ENCODE peak calls at places on chromosome 1, in nine cellular contexts. J is HTR-8/SVneo; V is GF-D8; F is activated effector memory CD4-positive, alpha-beta T cell treated with anti-CD3 and anti-CD28 coated beads, Interleukin-2, amount 50 U/mL, for 16 hours; A is G401; D is substantia nigra; U is nucleus accumbens; B is ELR; G is foreskin fibroblast. X is an unnamed sample.

GRCh38 chr1:23019094-23019850 is at the start of gene KDM1A:
- DNase-seq in V (peak; percentile 92), G (peak; percentile 99), F (peak; percentile 98), D (peak; percentile 93), B (peak; percentile 98), U (peak; percentile 98), A (peak; percentile 98), J (peak; percentile 90), X (peak; percentile 96)

GRCh38 chr1:204493882-204494280 is 724 bp downstream of the PIK3C2B start:
- DNase-seq in J (no peak), F (peak; percentile 84), G (peak; percentile 50), D (peak; percentile 35), A (peak; percentile 60), V (peak; percentile 64), B (peak; percentile 49), U (peak; percentile 76), X (peak; percentile 71)

GRCh38 chr1:93607814-93608187 is 73.8 kb downstream of the BCAR3 start:
- DNase-seq in J (no peak), A (no peak), D (no peak), V (no peak), B (peak; percentile 73), G (peak; percentile 72), U (no peak), F (peak; percentile 81), X (no peak)

GRCh38 chr1:215608646-215609045 is 41.5 kb downstream of the KCTD3 start:
- DNase-seq in A (no peak), D (no peak), U (no peak), V (no peak), F (no peak), J (no peak), B (no peak), G (no peak), X (no peak)

GRCh38 chr1:212669102-212669501 is 30.5 kb downstream of the BATF3 start:
- DNase-seq in F (no peak), J (peak; percentile 30), D (no peak), A (no peak), G (peak; percentile 51), B (peak; percentile 54), U (no peak), V (peak; percentile 48), X (peak; percentile 57)

GRCh38 chr1:235421751-235422150 is 54.5 kb downstream of the TBCE start:
- DNase-seq in D (no peak), F (no peak), V (no peak), A (peak; percentile 71), J (no peak), U (no peak), G (no peak), B (no peak), X (no peak)

GRCh38 chr1:164363980-164364379 is 195.0 kb upstream of the PBX1 start:
- DNase-seq in B (no peak), V (no peak), U (no peak), G (no peak), J (no peak), A (no peak), D (no peak), F (no peak), X (no peak)

GRCh38 chr1:10703702-10704101 is 92.7 kb downstream of the CASZ1 start:
- DNase-seq in U (no peak), G (no peak), V (no peak), F (no peak), J (no peak), B (no peak), A (no peak), D (no peak), X (no peak)

GRCh38 chr1:30790850-30791778 is 33.5 kb upstream of the LAPTM5 start:
- DNase-seq in V (no peak), J (no peak), A (no peak), B (no peak), U (no peak), F (no peak), G (no peak), D (no peak), X (peak; percentile 90)

GRCh38 chr1:147167361-147167760 is 4.9 kb downstream of the PRKAB2 start:
- DNase-seq in F (no peak), J (peak; percentile 69), D (no peak), B (peak; percentile 97), G (peak; percentile 88), A (no peak), V (no peak), U (no peak), X (no peak)

GRCh38 chr1:21904725-21905520 is 32.2 kb downstream of the HSPG2 start:
- DNase-seq in B (peak; percentile 75), V (no peak), U (peak; percentile 26), A (no peak), J (no peak), D (no peak), G (peak; percentile 64), F (no peak), X (peak; percentile 62)

GRCh38 chr1:231691618-231692259 is 65.1 kb downstream of the DISC1 start:
- DNase-seq in B (peak; percentile 51), J (peak; percentile 39), F (no peak), U (peak; percentile 51), D (no peak), A (no peak), G (peak; percentile 77), V (no peak), X (no peak)

GRCh38 chr1:21277178-21277577 is 13.1 kb downstream of the ECE1 start:
- DNase-seq in F (no peak), V (no peak), J (no peak), D (no peak), A (no peak), U (peak; percentile 61), B (no peak), G (no peak), X (no peak)

GRCh38 chr1:19476440-19477190 is 8.7 kb downstream of the CAPZB start:
- DNase-seq in D (no peak), V (peak; percentile 95), B (no peak), F (peak; percentile 79), J (no peak), A (no peak), U (no peak), G (no peak), X (peak; percentile 97)

GRCh38 chr1:209434066-209434465 is 149.4 kb upstream of the CAMK1G start:
- DNase-seq in D (no peak), U (peak; percentile 23), J (no peak), A (peak; percentile 93), F (no peak), G (peak; percentile 45), V (no peak), B (peak; percentile 42), X (no peak)

GRCh38 chr1:15210651-15211390 is 36.2 kb upstream of the FHAD1 start:
- DNase-seq in F (no peak), J (no peak), U (no peak), B (no peak), D (no peak), G (no peak), V (no peak), A (no peak), X (no peak)

GRCh38 chr1:110337704-110338199 is 1.4 kb upstream of the RBM15 start:
- DNase-seq in G (peak; percentile 44), D (peak; percentile 13), F (peak; percentile 78), J (peak; percentile 7), A (no peak), V (no peak), B (peak; percentile 49), U (peak; percentile 26), X (peak; percentile 56)

GRCh38 chr1:158177705-158178450 is 2.8 kb upstream of the CD1D start:
- DNase-seq in G (peak; percentile 82), D (peak; percentile 57), A (peak; percentile 8), J (peak; percentile 46), F (peak; percentile 63), V (no peak), B (peak; percentile 37), U (peak; percentile 83), X (no peak)

GRCh38 chr1:55869050-55869449 is 653.9 kb upstream of the USP24 start:
- DNase-seq in D (no peak), B (no peak), G (peak; percentile 33), U (no peak), A (no peak), F (no peak), V (no peak), J (no peak), X (no peak)

GRCh38 chr1:168957818-168958217 is 148.7 kb upstream of the ATP1B1 start:
- DNase-seq in B (no peak), V (no peak), D (no peak), A (no peak), F (no peak), J (no peak), U (no peak), G (no peak), X (no peak)

GRCh38 chr1:166679369-166679768 is 159.9 kb upstream of the POGK start:
- DNase-seq in A (no peak), J (no peak), B (no peak), U (no peak), F (no peak), D (no peak), V (no peak), G (no peak), X (no peak)

GRCh38 chr1:12113433-12114339 is 50.6 kb downstream of the TNFRSF8 start:
- DNase-seq in F (no peak), U (no peak), D (no peak), B (peak; percentile 36), J (no peak), G (peak; percentile 76), V (no peak), A (peak; percentile 67), X (peak; percentile 28)

GRCh38 chr1:63843884-63844283 is 70.1 kb downstream of the ROR1 start:
- DNase-seq in V (no peak), A (no peak), B (no peak), G (no peak), F (no peak), J (no peak), D (no peak), U (no peak), X (no peak)

X was measured in Kasumi-1.